ENCODE peak calls at places on chromosomes 12 and 14, in nine cellular contexts. N is CD8-positive, alpha-beta T cell; Z is right lobe of liver; F is tibial artery; Y is BJ; I is HCT116; C is AG04449; X is uterus; K is A673. J is an unnamed sample.

GRCh38 chr14:75022655-75023054 is 19.9 kb downstream of the EIF2B2 start:
- DNase-seq in N (no peak), Z (no peak), F (no peak), Y (no peak), I (no peak), C (no peak), X (no peak), K (peak), J (no peak)

GRCh38 chr14:97024300-97024699 is 227.1 kb downstream of the VRK1 start:
- DNase-seq in N (no peak), Z (no peak), F (no peak), Y (no peak), I (no peak), C (no peak), X (no peak), K (no peak), J (no peak)

GRCh38 chr12:2138871-2139308 is 86.1 kb downstream of the CACNA1C start:
- DNase-seq in N (no peak), Z (no peak), F (no peak), Y (no peak), I (no peak), C (no peak), X (no peak), K (no peak), J (no peak)

GRCh38 chr12:55724226-55724939 is 4.2 kb downstream of the RDH5 start:
- DNase-seq in N (peak), Z (peak), F (peak), Y (no peak), I (no peak), C (no peak), X (no peak), K (peak), J (peak)

GRCh38 chr12:21650997-21651396 is 6.6 kb downstream of the LDHB start:
- DNase-seq in N (no peak), Z (no peak), F (no peak), Y (no peak), I (no peak), C (no peak), X (no peak), K (no peak), J (no peak)

GRCh38 chr14:56138987-56139386 is 20.8 kb downstream of the PELI2 start:
- DNase-seq in N (no peak), Z (no peak), F (no peak), Y (no peak), I (no peak), C (no peak), X (no peak), K (no peak), J (no peak)

GRCh38 chr14:97218713-97219355 is 421.7 kb downstream of the VRK1 start:
- DNase-seq in N (peak), Z (no peak), F (no peak), Y (no peak), I (no peak), C (no peak), X (no peak), K (peak), J (no peak)

GRCh38 chr12:50765325-50765911 is 1.5 kb downstream of the ATF1 start:
- DNase-seq in N (peak), Z (no peak), F (no peak), Y (peak), I (no peak), C (no peak), X (no peak), K (peak), J (peak)

GRCh38 chr12:44689587-44689986 is 186.5 kb downstream of the NELL2 start:
- DNase-seq in N (no peak), Z (no peak), F (no peak), Y (no peak), I (no peak), C (no peak), X (no peak), K (no peak), J (no peak)

GRCh38 chr12:124319368-124320050 is 24.6 kb downstream of the RFLNA start:
- DNase-seq in N (no peak), Z (no peak), F (no peak), Y (no peak), I (no peak), C (no peak), X (no peak), K (no peak), J (no peak)

GRCh38 chr14:52352546-52352945 is 38.4 kb downstream of the PTGER2 start:
- DNase-seq in N (no peak), Z (no peak), F (no peak), Y (no peak), I (no peak), C (no peak), X (no peak), K (no peak), J (no peak)

GRCh38 chr14:100523131-100523530 is 64.1 kb downstream of the BEGAIN start:
- DNase-seq in N (no peak), Z (no peak), F (no peak), Y (no peak), I (no peak), C (no peak), X (no peak), K (no peak), J (peak)

DNA sequence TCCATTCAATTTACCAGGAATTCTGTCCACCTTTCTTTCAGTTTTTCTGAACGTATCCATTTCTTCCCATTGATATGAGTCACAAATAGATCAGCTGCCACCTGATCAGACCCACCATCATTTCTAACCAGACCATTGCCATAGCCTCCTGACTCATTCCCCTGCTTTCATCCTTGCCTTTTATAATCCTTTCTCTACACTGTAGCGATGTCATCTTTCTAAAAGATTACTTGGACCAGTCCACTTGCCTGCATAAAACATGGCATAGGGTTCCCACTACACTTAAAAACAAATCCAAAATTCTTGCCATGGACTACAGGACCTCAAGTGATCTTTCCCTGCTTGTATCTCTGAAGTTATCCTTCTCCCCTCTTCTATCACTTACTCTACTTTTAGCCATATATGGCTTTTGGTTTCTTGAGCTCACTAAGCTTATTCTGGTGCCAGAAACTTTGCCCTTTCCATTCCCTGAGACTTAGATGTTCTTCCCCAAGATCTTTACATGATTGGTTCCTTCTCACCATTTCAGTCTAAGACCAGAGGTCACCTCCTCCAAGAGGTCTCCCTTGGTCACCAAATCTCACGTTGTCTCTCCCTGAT is 149.5 kb upstream of the KRR1 start:
- DNase-seq in N (no peak), Z (no peak), F (no peak), Y (no peak), I (peak), C (no peak), X (no peak), K (no peak), J (no peak)
- H3K4me3 ChIP-seq in N (no peak), Z (no peak), F (no peak), Y (no peak), I (no peak), C (no peak), X (no peak), K (no peak), J (no peak)

GRCh38 chr12:80763874-80764273 is 47.2 kb downstream of the MYF5 start:
- DNase-seq in N (no peak), Z (no peak), F (no peak), Y (no peak), I (peak), C (no peak), X (no peak), K (peak), J (no peak)
- TF ChIP-seq CTCF in N (no peak), Z (peak), F (peak), Y (peak), I (peak), C (peak), X (peak), K (peak), J (no peak)

GRCh38 chr12:133058203-133059125 is 21.2 kb downstream of the ZNF84 start:
- DNase-seq in N (no peak), Z (no peak), F (no peak), Y (no peak), I (no peak), C (no peak), X (no peak), K (no peak), J (no peak)
- H3K4me3 ChIP-seq in N (peak), Z (no peak), F (no peak), Y (no peak), I (no peak), C (no peak), X (no peak), K (no peak), J (no peak)

GRCh38 chr14:53526190-53526589 is 373.1 kb upstream of the DDHD1 start:
- DNase-seq in N (no peak), Z (no peak), F (no peak), Y (no peak), I (no peak), C (no peak), X (no peak), K (no peak), J (no peak)

GRCh38 chr14:53519137-53519536 is 366.0 kb upstream of the DDHD1 start:
- DNase-seq in N (no peak), Z (no peak), F (no peak), Y (no peak), I (no peak), C (no peak), X (no peak), K (no peak), J (no peak)

GRCh38 chr14:53520529-53520928 is 367.4 kb upstream of the DDHD1 start:
- DNase-seq in N (no peak), Z (no peak), F (no peak), Y (no peak), I (no peak), C (no peak), X (no peak), K (no peak), J (no peak)

GRCh38 chr14:53525608-53526007 is 372.5 kb upstream of the DDHD1 start:
- DNase-seq in N (no peak), Z (no peak), F (no peak), Y (no peak), I (no peak), C (no peak), X (no peak), K (no peak), J (no peak)

GRCh38 chr14:53523226-53523625 is 370.1 kb upstream of the DDHD1 start:
- DNase-seq in N (no peak), Z (no peak), F (no peak), Y (no peak), I (no peak), C (no peak), X (no peak), K (no peak), J (no peak)
- TF ChIP-seq CTCF in N (no peak), Z (no peak), F (no peak), Y (no peak), I (no peak), C (no peak), X (no peak), K (no peak), J (no peak)